ENCODE peak calls at places on chromosome 3, in seven cellular contexts. R, O, B, P, U, T and G are unnamed samples.

GRCh38 chr3:101809178-101810022 is 30.4 kb downstream of the NXPE3 start:
- DNase-seq in R (no peak), O (no peak), U (peak), B (no peak), P (no peak), T (no peak), G (peak)

GRCh38 chr3:99128740-99129505 is 227.4 kb upstream of the DCBLD2 start:
- DNase-seq in U (no peak), T (peak), R (peak), P (no peak), B (no peak), O (no peak), G (peak)

GRCh38 chr3:37546876-37547275 is 314.8 kb upstream of the CTDSPL start:
- DNase-seq in B (no peak), U (no peak), O (no peak), P (no peak), R (no peak), T (no peak), G (peak)

GRCh38 chr3:29644261-29644660 is 363.4 kb downstream of the RBMS3 start:
- DNase-seq in P (no peak), T (no peak), R (no peak), O (no peak), U (no peak), B (no peak), G (peak)

GRCh38 chr3:43236008-43236407 is 50.3 kb upstream of the SNRK start:
- DNase-seq in U (no peak), R (no peak), O (no peak), T (no peak), B (no peak), P (no peak), G (no peak)

GRCh38 chr3:9883676-9884554 is 3.9 kb upstream of the CIDEC start:
- DNase-seq in U (no peak), P (no peak), T (no peak), B (no peak), O (no peak), R (no peak), G (peak)

GRCh38 chr3:77407454-77407853 is 367.6 kb downstream of the ROBO2 start:
- DNase-seq in P (no peak), O (no peak), T (no peak), B (no peak), U (no peak), R (no peak), G (no peak)

GRCh38 chr3:66253790-66254620 is 33.2 kb downstream of the SLC25A26 start:
- DNase-seq in P (no peak), T (peak), O (no peak), R (no peak), U (no peak), B (no peak), G (peak)

GRCh38 chr3:14212032-14212431 is 33.4 kb downstream of the LSM3 start:
- DNase-seq in P (no peak), U (no peak), T (no peak), R (no peak), B (no peak), O (no peak), G (no peak)

GRCh38 chr3:156535162-156535627 is 19.7 kb downstream of the SSR3 start:
- DNase-seq in R (peak), P (peak), T (peak), B (peak), O (no peak), U (peak), G (peak)

GRCh38 chr3:12897537-12898289 is 56.3 kb upstream of the RPL32 start:
- DNase-seq in O (peak), R (no peak), P (peak), U (no peak), B (no peak), T (no peak), G (no peak)

GRCh38 chr3:78204977-78205376 is 1165.1 kb downstream of the ROBO2 start:
- DNase-seq in R (no peak), O (no peak), T (peak), B (no peak), U (no peak), P (no peak), G (no peak)

GRCh38 chr3:46399557-46399956 is 7.3 kb downstream of the CCR5AS start:
- DNase-seq in P (no peak), B (no peak), R (no peak), O (no peak), U (no peak), T (no peak), G (no peak)

GRCh38 chr3:22392859-22393258 is 641.8 kb upstream of the ZNF385D start:
- DNase-seq in R (no peak), U (no peak), T (no peak), P (no peak), B (no peak), O (no peak), G (no peak)

GRCh38 chr3:39141211-39141995 is 12.0 kb downstream of the CSRNP1 start:
- DNase-seq in P (peak), U (no peak), T (no peak), R (no peak), O (peak), B (peak), G (no peak)

GRCh38 chr3:4945318-4945717 is 33.9 kb upstream of the BHLHE40 start:
- DNase-seq in B (no peak), T (no peak), R (no peak), U (no peak), O (no peak), P (no peak), G (no peak)

GRCh38 chr3:18611991-18612390 is 186.9 kb upstream of the SATB1 start:
- DNase-seq in U (no peak), B (no peak), O (no peak), T (no peak), R (no peak), P (no peak), G (no peak)

GRCh38 chr3:183357564-183358079 is 70.8 kb downstream of the MCF2L2 start:
- DNase-seq in B (no peak), O (no peak), R (no peak), T (no peak), U (no peak), P (no peak), G (no peak)

GRCh38 chr3:114584734-114585371 is 291.0 kb downstream of the TIGIT start:
- DNase-seq in T (no peak), R (no peak), U (no peak), P (no peak), B (no peak), O (no peak), G (no peak)

GRCh38 chr3:110307065-110307809 is 764.4 kb upstream of the NECTIN3 start:
- DNase-seq in B (no peak), T (no peak), O (no peak), R (no peak), P (no peak), U (no peak), G (no peak)

GRCh38 chr3:125145751-125146475 is 66.6 kb downstream of the SLC12A8 start:
- DNase-seq in B (no peak), P (no peak), T (no peak), U (no peak), O (no peak), R (no peak), G (no peak)

GRCh38 chr3:19029837-19030835 is 118.2 kb upstream of the KCNH8 start:
- DNase-seq in T (no peak), O (no peak), R (no peak), B (no peak), P (no peak), U (peak), G (no peak)

GRCh38 chr3:35864871-35865270 is 225.5 kb downstream of the ARPP21 start:
- DNase-seq in R (no peak), B (no peak), U (no peak), T (no peak), P (no peak), O (no peak), G (no peak)

GRCh38 chr3:15633159-15633558 is 31.6 kb downstream of the BTD start:
- DNase-seq in R (no peak), U (no peak), B (no peak), O (no peak), P (no peak), T (no peak), G (no peak)

GRCh38 chr3:66099541-66100065 is 60.9 kb upstream of the MAGI1 start:
- DNase-seq in O (no peak), U (no peak), B (no peak), R (no peak), T (no peak), P (no peak), G (no peak)

GRCh38 chr3:71728632-71729342 is 3.6 kb upstream of the EIF4E3 start:
- DNase-seq in U (no peak), R (peak), T (no peak), B (no peak), O (no peak), P (no peak), G (no peak)

GRCh38 chr3:150330872-150331271 is 77.2 kb upstream of the TSC22D2 start:
- DNase-seq in B (no peak), R (no peak), O (no peak), U (no peak), P (no peak), T (no peak), G (no peak)

GRCh38 chr3:138378331-138378730 is 30.0 kb downstream of the MRAS start:
- DNase-seq in T (no peak), R (no peak), P (no peak), O (no peak), B (no peak), U (no peak), G (no peak)